ENCODE peak calls at places on chromosomes 16 and 17, in six cellular contexts. S is neural progenitor cell, N is GM23338, F is SK-N-SH, I is PC-3, L is GM23248. B is an unnamed sample.

GRCh38 chr16:66020642-66021041 is 345.8 kb upstream of the CDH5 start:
- DNase-seq in S (no peak), N (no peak), F (no peak), I (peak; percentile 12), L (no peak), B (no peak)

GRCh38 chr17:31320231-31320630 is 1.2 kb downstream of the EVI2A start:
- DNase-seq in S (no peak), N (no peak), F (no peak), I (no peak), L (no peak), B (peak; percentile 43)

GRCh38 chr16:29907973-29908372 is 7.7 kb downstream of the ASPHD1 start:
- DNase-seq in S (no peak), N (no peak), F (no peak), I (no peak), L (no peak), B (no peak)

GRCh38 chr16:30395992-30396560 is 856 bp downstream of the ZNF48 start:
- DNase-seq in S (no peak), N (no peak), F (peak; percentile 68), I (no peak), L (no peak), B (no peak)

GRCh38 chr16:83983491-83983890 is 15.4 kb downstream of the NECAB2 start:
- DNase-seq in S (no peak), N (no peak), F (no peak), I (no peak), L (no peak), B (no peak)

GRCh38 chr16:17591655-17592405 is 121.1 kb upstream of the XYLT1 start:
- DNase-seq in S (no peak), N (no peak), F (peak; percentile 64), I (no peak), L (peak; percentile 54), B (no peak)

GRCh38 chr16:76278976-76279375 is 1.8 kb downstream of the CNTNAP4 start:
- DNase-seq in S (peak; percentile 55), N (peak; percentile 70), F (peak; percentile 21), I (peak; percentile 20), L (no peak), B (peak; percentile 18)

GRCh38 chr16:67027046-67027445 is 1.9 kb upstream of the CBFB start:
- DNase-seq in S (no peak), N (no peak), F (no peak), I (no peak), L (no peak), B (no peak)

GRCh38 chr16:20867585-20867984 is 32.6 kb downstream of the DCUN1D3 start:
- DNase-seq in S (no peak), N (no peak), F (no peak), I (no peak), L (peak; percentile 68), B (no peak)

GRCh38 chr16:16045879-16046278 is 96.5 kb downstream of the ABCC1 start:
- DNase-seq in S (peak; percentile 68), N (peak; percentile 89), F (peak; percentile 29), I (no peak), L (peak; percentile 16), B (no peak)

GRCh38 chr16:22318690-22319358 is 21.6 kb downstream of the POLR3E start:
- DNase-seq in S (peak; percentile 39), N (peak; percentile 77), F (peak; percentile 54), I (peak; percentile 52), L (peak; percentile 54), B (no peak)

GRCh38 chr16:81519298-81520150 is 74.9 kb downstream of the CMIP start:
- DNase-seq in S (no peak), N (no peak), F (no peak), I (peak; percentile 39), L (no peak), B (peak; percentile 27)

GRCh38 chr17:46266656-46267544 is 28.0 kb upstream of the LRRC37A start:
- DNase-seq in S (peak; percentile 97), N (peak; percentile 95), F (peak; percentile 100), I (peak; percentile 95), L (peak; percentile 96), B (peak; percentile 89)

GRCh38 chr17:8326591-8327583 is 12.8 kb upstream of the ODF4 start:
- DNase-seq in S (peak; percentile 66), N (peak; percentile 61), F (peak; percentile 79), I (no peak), L (peak; percentile 61), B (no peak)

GRCh38 chr17:7351665-7352558 is at the start of gene KCTD11:
- DNase-seq in S (peak; percentile 96), N (peak; percentile 94), F (peak; percentile 89), I (peak; percentile 92), L (peak; percentile 96), B (peak; percentile 74)

GRCh38 chr17:9900744-9901143 is 4.3 kb downstream of the RCVRN start:
- DNase-seq in S (no peak), N (no peak), F (no peak), I (peak; percentile 47), L (peak; percentile 80), B (no peak)

GRCh38 chr17:7515912-7516610 is 31.9 kb downstream of the POLR2A start:
- DNase-seq in S (no peak), N (no peak), F (no peak), I (no peak), L (no peak), B (no peak)

GRCh38 chr17:6509295-6509771 is 47.0 kb downstream of the PITPNM3 start:
- DNase-seq in S (no peak), N (peak; percentile 39), F (no peak), I (no peak), L (peak; percentile 59), B (no peak)

GRCh38 chr16:48350716-48351115 is 34.5 kb downstream of the SIAH1 start:
- DNase-seq in S (no peak), N (no peak), F (no peak), I (peak; percentile 29), L (peak; percentile 13), B (no peak)

GRCh38 chr16:68737046-68737729 is at the start of gene CDH1:
- DNase-seq in S (peak; percentile 70), N (peak; percentile 98), F (peak; percentile 73), I (peak; percentile 86), L (no peak), B (no peak)

GRCh38 chr17:50185724-50186545 is 15.5 kb downstream of the COL1A1 start:
- DNase-seq in S (no peak), N (no peak), F (no peak), I (no peak), L (peak; percentile 70), B (no peak)

GRCh38 chr17:50210249-50211225 is 9.1 kb upstream of the COL1A1 start:
- DNase-seq in S (peak; percentile 48), N (peak; percentile 72), F (peak; percentile 75), I (peak; percentile 84), L (peak; percentile 97), B (no peak)

GRCh38 chr16:87295259-87295658 is 21.9 kb downstream of the C16orf95 start:
- DNase-seq in S (peak; percentile 27), N (peak; percentile 76), F (no peak), I (peak; percentile 45), L (no peak), B (peak; percentile 7)

GRCh38 chr16:27161398-27161797 is 41.9 kb upstream of the KDM8 start:
- DNase-seq in S (no peak), N (no peak), F (no peak), I (no peak), L (no peak), B (no peak)

GRCh38 chr17:74444406-74444805 is 12.5 kb downstream of the GPRC5C start:
- DNase-seq in S (no peak), N (no peak), F (no peak), I (no peak), L (no peak), B (no peak)

GRCh38 chr16:84047626-84048025 is 5.0 kb upstream of the SLC38A8 start:
- DNase-seq in S (no peak), N (no peak), F (no peak), I (no peak), L (no peak), B (no peak)

GRCh38 chr16:15988268-15989013 is 39.0 kb downstream of the ABCC1 start:
- DNase-seq in S (peak; percentile 16), N (no peak), F (no peak), I (no peak), L (no peak), B (no peak)

GRCh38 chr16:14100825-14101224 is 29.7 kb downstream of the MRTFB start:
- DNase-seq in S (no peak), N (no peak), F (no peak), I (no peak), L (no peak), B (no peak)

GRCh38 chr16:14097182-14097951 is 26.2 kb downstream of the MRTFB start:
- DNase-seq in S (peak; percentile 34), N (no peak), F (no peak), I (peak; percentile 93), L (no peak), B (no peak)

GRCh38 chr16:14092579-14092978 is 21.5 kb downstream of the MRTFB start:
- DNase-seq in S (no peak), N (no peak), F (no peak), I (no peak), L (no peak), B (no peak)

GRCh38 chr16:14098081-14098480 is 27.0 kb downstream of the MRTFB start:
- DNase-seq in S (no peak), N (no peak), F (no peak), I (no peak), L (peak; percentile 21), B (no peak)

GRCh38 chr16:14095883-14096551 is 24.9 kb downstream of the MRTFB start:
- DNase-seq in S (no peak), N (no peak), F (no peak), I (peak; percentile 57), L (no peak), B (no peak)
- TF ChIP-seq EZH2phosphoT487 in S (no peak), N (no peak), F (no peak), I (no peak), L (no peak), B (no peak)

DNA sequence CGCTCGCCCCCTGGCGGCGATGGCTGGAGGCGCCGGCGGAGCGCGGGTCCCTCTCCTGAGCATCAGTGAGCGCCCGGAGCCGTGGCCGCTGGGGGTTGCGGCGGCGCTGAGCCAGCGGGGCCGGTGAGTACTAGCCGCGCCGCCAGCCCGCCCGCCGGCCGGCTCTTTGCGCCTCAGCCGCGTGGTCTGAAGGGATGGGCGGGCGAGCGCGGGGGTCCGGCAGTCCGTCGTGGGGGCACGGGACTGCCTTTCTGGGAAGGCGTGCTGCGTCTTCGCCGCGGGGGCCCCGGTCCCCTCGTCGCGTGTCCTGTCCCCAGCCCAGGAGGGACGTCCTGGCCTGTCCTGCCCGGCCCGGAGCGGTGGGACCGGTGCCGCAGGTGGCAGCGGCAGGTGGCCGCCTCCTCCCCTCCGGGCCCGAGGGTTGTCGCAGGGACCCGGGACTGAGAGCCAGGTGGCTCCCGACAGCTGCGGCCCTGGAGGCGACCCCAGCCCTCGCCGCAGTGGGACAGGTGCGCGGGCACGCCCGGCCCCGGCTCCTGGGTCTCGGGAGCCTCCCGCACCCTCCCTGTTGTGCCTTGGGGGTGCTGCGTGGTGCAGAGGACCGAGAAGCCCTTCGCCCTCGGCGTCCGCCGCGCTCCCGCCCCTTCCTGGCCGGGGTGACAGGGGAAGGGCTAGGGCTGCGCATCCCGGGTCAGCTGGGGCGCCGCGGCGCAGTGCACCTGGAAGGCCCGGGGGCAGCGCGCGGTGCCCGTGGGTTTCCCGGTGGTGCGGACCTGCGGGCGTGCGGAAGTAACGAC is at the start of gene SPECC1:
- DNase-seq in S (peak; percentile 91), N (peak; percentile 55), F (peak; percentile 94), I (peak; percentile 97), L (no peak), B (peak; percentile 88)
- TF ChIP-seq EZH2phosphoT487 in S (peak; percentile 7), N (no peak), F (no peak), I (no peak), L (no peak), B (no peak)

GRCh38 chr17:35489944-35490343 is 41.4 kb upstream of the SLFN13 start:
- DNase-seq in S (no peak), N (peak; percentile 65), F (no peak), I (no peak), L (no peak), B (no peak)
- TF ChIP-seq EZH2phosphoT487 in S (peak; percentile 45), N (no peak), F (no peak), I (no peak), L (no peak), B (no peak)

GRCh38 chr17:44766409-44767038 is 7.7 kb downstream of the ADAM11 start:
- DNase-seq in S (no peak), N (no peak), F (no peak), I (no peak), L (no peak), B (no peak)
- TF ChIP-seq EZH2phosphoT487 in S (no peak), N (no peak), F (no peak), I (no peak), L (no peak), B (no peak)